ENCODE peak calls at places on chromosomes 4 and X, in eight cellular contexts. F is endodermal cell, T is glutamatergic neuron, G is epithelial cell of proximal tubule, H is foreskin fibroblast, X is AG09319, J is Peyer's patch, A is LNCaP clone FGC. L is an unnamed sample.

GRCh38 chr4:7817877-7818675 is 121.6 kb downstream of the AFAP1 start:
- DNase-seq in F (no peak), T (peak), G (no peak), H (no peak), X (no peak), J (no peak), A (no peak), L (no peak)

GRCh38 chr4:118265312-118266144 is 87.3 kb downstream of the PRSS12 start:
- DNase-seq in F (no peak), T (peak), G (no peak), H (peak), X (no peak), J (no peak), A (no peak), L (no peak)

GRCh38 chrX:111041018-111041462 is 55.0 kb upstream of the PAK3 start:
- DNase-seq in F (no peak), T (no peak), G (peak), H (peak), X (peak), J (no peak), A (no peak), L (no peak)

GRCh38 chr4:25938251-25939186 is 24.5 kb downstream of the SMIM20 start:
- DNase-seq in F (no peak), T (peak), G (peak), H (peak), X (no peak), J (no peak), A (no peak), L (no peak)

GRCh38 chr4:165461176-165461835 is 82.5 kb downstream of the CPE start:
- DNase-seq in F (no peak), T (no peak), G (peak), H (peak), X (peak), J (no peak), A (no peak), L (no peak)

GRCh38 chrX:14939644-14940043 is 66.4 kb downstream of the MOSPD2 start:
- DNase-seq in F (no peak), T (no peak), G (no peak), H (no peak), X (no peak), J (no peak), A (no peak), L (no peak)

GRCh38 chr4:40750461-40751258 is 905 bp downstream of the NSUN7 start:
- DNase-seq in F (peak), T (peak), G (no peak), H (peak), X (no peak), J (no peak), A (no peak), L (no peak)

GRCh38 chr4:184110452-184110851 is 107.2 kb downstream of the ENPP6 start:
- DNase-seq in F (no peak), T (no peak), G (no peak), H (no peak), X (no peak), J (no peak), A (no peak), L (no peak)

GRCh38 chrX:23782455-23782854 is 518 bp upstream of the SAT1 start:
- DNase-seq in F (no peak), T (no peak), G (no peak), H (no peak), X (no peak), J (no peak), A (no peak), L (no peak)

GRCh38 chr4:46505131-46505530 is 115.2 kb upstream of the GABRA2 start:
- DNase-seq in F (no peak), T (no peak), G (no peak), H (no peak), X (no peak), J (no peak), A (no peak), L (no peak)

GRCh38 chr4:139209470-139210063 is 32.5 kb upstream of the ELF2 start:
- DNase-seq in F (no peak), T (no peak), G (no peak), H (no peak), X (no peak), J (no peak), A (no peak), L (no peak)

DNA sequence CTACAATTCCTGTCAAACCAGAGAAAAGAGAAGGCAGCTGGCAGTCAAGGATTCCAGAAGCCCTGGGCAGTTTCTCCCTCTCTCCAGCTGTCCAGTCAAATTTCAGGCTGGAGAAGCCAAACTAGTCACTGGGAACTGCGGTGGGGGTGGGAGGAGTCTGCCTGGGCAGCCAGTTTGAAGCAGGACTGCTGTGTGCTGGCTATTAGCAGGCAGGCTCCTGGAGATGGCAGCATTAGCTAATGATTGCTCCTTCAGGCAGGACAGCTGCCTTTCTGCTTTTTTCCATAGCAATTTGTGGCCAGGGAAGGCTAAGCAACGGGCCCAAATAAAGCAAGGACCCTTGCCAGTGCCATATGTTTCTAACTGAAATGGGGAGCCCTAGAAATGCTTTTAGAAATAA is 44.7 kb upstream of the FGF13 start:
- DNase-seq in F (peak), T (peak), G (no peak), H (peak), X (no peak), J (no peak), A (no peak), L (no peak)
- TF ChIP-seq CTCF in F (peak), T (no peak), G (peak), H (no peak), X (peak), J (no peak), A (peak), L (no peak)

GRCh38 chrX:104270916-104271512 is 16.3 kb upstream of the ESX1 start:
- DNase-seq in F (peak), T (peak), G (no peak), H (peak), X (no peak), J (no peak), A (peak), L (no peak)
- TF ChIP-seq CTCF in F (peak), T (peak), G (peak), H (peak), X (peak), J (peak), A (peak), L (no peak)

GRCh38 chrX:17374619-17375360 is at the start of gene NHS:
- DNase-seq in F (peak), T (peak), G (no peak), H (peak), X (peak), J (no peak), A (no peak), L (no peak)
- TF ChIP-seq CTCF in F (peak), T (peak), G (peak), H (peak), X (peak), J (peak), A (peak), L (no peak)

DNA sequence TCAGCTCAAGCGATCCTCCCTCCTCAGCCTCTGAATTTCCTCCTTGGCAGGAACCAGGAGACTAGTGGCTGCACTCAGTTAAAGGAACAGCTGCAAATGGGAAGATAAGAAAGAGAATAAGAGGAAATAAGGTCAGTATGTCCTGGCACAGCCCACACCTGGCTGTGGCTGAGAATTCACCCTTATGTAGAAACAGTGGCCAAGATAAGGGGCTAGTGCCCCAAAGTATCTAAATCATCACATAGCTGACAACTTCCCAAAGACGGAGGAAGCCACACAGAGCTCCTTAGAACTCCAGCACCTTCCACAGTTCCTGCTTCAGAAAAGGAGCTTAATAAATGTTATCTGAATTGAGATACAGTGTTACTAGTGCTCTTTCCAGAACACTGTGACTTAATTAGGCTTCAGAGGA is 2.3 kb upstream of the CHIC2 start:
- DNase-seq in F (no peak), T (no peak), G (no peak), H (no peak), X (no peak), J (no peak), A (no peak), L (no peak)
- TF ChIP-seq CTCF in F (no peak), T (no peak), G (no peak), H (no peak), X (no peak), J (no peak), A (no peak), L (no peak)

GRCh38 chr4:81257021-81257420 is 42.0 kb upstream of the PRKG2 start:
- DNase-seq in F (no peak), T (no peak), G (no peak), H (peak), X (no peak), J (no peak), A (no peak), L (no peak)

GRCh38 chr4:81259151-81259550 is 44.1 kb upstream of the PRKG2 start:
- DNase-seq in F (no peak), T (no peak), G (no peak), H (no peak), X (no peak), J (no peak), A (no peak), L (no peak)

GRCh38 chr4:81257841-81258240 is 42.8 kb upstream of the PRKG2 start:
- DNase-seq in F (no peak), T (no peak), G (no peak), H (no peak), X (no peak), J (no peak), A (no peak), L (no peak)

GRCh38 chr4:81256059-81256635 is 41.1 kb upstream of the PRKG2 start:
- DNase-seq in F (no peak), T (no peak), G (no peak), H (no peak), X (no peak), J (no peak), A (no peak), L (no peak)

DNA sequence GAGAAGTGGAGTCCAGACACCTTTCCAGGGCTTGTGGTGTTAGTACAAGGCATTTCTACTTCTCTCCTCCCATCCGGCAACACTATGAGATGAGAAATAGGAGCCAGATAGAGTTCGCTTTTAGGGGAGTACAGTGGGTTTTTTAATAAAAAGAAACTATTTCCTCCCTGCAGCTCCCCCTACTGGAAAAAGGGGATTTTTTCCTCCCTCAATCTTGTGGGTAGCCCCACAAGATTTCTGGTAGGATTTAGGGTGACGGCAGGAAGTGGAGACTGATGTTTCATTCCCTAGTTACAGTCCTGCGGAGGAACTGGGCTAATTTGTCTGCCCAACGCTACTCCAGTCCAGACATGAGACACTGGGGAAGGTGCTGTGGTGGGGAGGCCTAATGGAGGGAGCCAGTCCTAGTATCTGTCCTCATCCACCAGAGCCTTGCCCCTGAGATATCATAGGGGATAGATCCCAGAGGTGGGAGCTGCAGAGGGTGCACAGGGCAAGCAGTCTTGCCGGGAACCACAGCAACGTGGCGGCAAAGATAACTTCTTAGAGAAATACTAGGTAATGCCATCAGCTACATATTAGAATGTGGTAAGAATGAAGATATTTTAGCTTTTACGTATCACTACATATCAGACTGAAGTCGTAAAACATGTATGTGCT is 45.6 kb upstream of the PRKG2 start:
- DNase-seq in F (peak), T (no peak), G (no peak), H (no peak), X (no peak), J (no peak), A (no peak), L (no peak)
- TF ChIP-seq CTCF in F (peak), T (peak), G (peak), H (peak), X (peak), J (peak), A (peak), L (no peak)

GRCh38 chrX:138777230-138777629 is 65.7 kb upstream of the FGF13 start:
- DNase-seq in F (peak), T (no peak), G (no peak), H (no peak), X (no peak), J (no peak), A (no peak), L (no peak)

GRCh38 chrX:138769918-138770317 is 58.4 kb upstream of the FGF13 start:
- DNase-seq in F (no peak), T (no peak), G (no peak), H (no peak), X (no peak), J (no peak), A (no peak), L (no peak)

GRCh38 chrX:138771042-138771441 is 59.5 kb upstream of the FGF13 start:
- DNase-seq in F (no peak), T (no peak), G (no peak), H (no peak), X (no peak), J (no peak), A (no peak), L (no peak)

GRCh38 chrX:138775501-138775900 is 64.0 kb upstream of the FGF13 start:
- DNase-seq in F (no peak), T (no peak), G (no peak), H (peak), X (peak), J (no peak), A (no peak), L (no peak)
- TF ChIP-seq CTCF in F (peak), T (peak), G (peak), H (peak), X (peak), J (peak), A (peak), L (no peak)

GRCh38 chr4:169791527-169792156 is 33.9 kb upstream of the HPF1 start:
- DNase-seq in F (peak), T (peak), G (no peak), H (peak), X (peak), J (no peak), A (peak), L (no peak)
- TF ChIP-seq CTCF in F (peak), T (peak), G (peak), H (peak), X (peak), J (peak), A (peak), L (no peak)

GRCh38 chr4:63578383-63578782 is 830.9 kb downstream of the TECRL start:
- DNase-seq in F (no peak), T (no peak), G (no peak), H (no peak), X (no peak), J (no peak), A (peak), L (no peak)
- TF ChIP-seq CTCF in F (peak), T (no peak), G (peak), H (no peak), X (no peak), J (no peak), A (peak), L (no peak)

GRCh38 chrX:135973025-135973547 is 702 bp downstream of the MMGT1 start:
- DNase-seq in F (no peak), T (no peak), G (no peak), H (peak), X (no peak), J (no peak), A (no peak), L (no peak)
- TF ChIP-seq CTCF in F (no peak), T (no peak), G (peak), H (no peak), X (no peak), J (no peak), A (peak), L (no peak)

L was measured in activated B cell treated with CpG ODN at 0.5 μM for 24 hours.